ENCODE peak calls at places on chromosomes 16 and 17, in seven cellular contexts. C is breast epithelium, Y is transverse colon, I is SK-N-SH, P is sigmoid colon, X is K562, H is stomach. J is an unnamed sample.

GRCh38 chr17:74900208-74900607 is 6.8 kb upstream of the FADS6 start:
- DNase-seq in Y (no peak), X (no peak), C (no peak), H (no peak), P (no peak), I (no peak), J (no peak)

GRCh38 chr17:30117548-30118155 is 1.0 kb downstream of the NSRP1 start:
- DNase-seq in I (no peak), C (no peak), X (no peak), Y (no peak), P (no peak), H (no peak), J (no peak)

GRCh38 chr16:67936124-67936875 is at the start of gene PSMB10:
- DNase-seq in I (peak), P (peak), C (no peak), H (peak), X (peak), Y (no peak), J (no peak)

GRCh38 chr16:11268921-11269375 is at the start of gene TNP2:
- DNase-seq in P (no peak), Y (no peak), H (no peak), X (no peak), I (no peak), C (no peak), J (no peak)

GRCh38 chr16:67857547-67858233 is 10.2 kb upstream of the CENPT start:
- DNase-seq in P (peak), H (peak), C (peak), I (no peak), Y (peak), X (peak), J (no peak)

GRCh38 chr17:3903881-3904286 is 11.0 kb upstream of the CAMKK1 start:
- DNase-seq in P (no peak), X (no peak), I (no peak), Y (no peak), C (no peak), H (no peak), J (no peak)

GRCh38 chr17:46935658-46936266 is 12.8 kb downstream of the GOSR2 start:
- DNase-seq in Y (peak), X (peak), P (no peak), C (no peak), I (no peak), H (peak), J (no peak)

GRCh38 chr17:59762022-59762825 is 54.8 kb downstream of the VMP1 start:
- DNase-seq in P (no peak), Y (no peak), C (no peak), I (no peak), H (no peak), X (no peak), J (no peak)

GRCh38 chr16:4882261-4882632 is 35.0 kb downstream of the UBN1 start:
- DNase-seq in C (no peak), Y (no peak), H (no peak), P (no peak), X (no peak), I (peak), J (no peak)

GRCh38 chr16:17342031-17342430 is 128.7 kb downstream of the XYLT1 start:
- DNase-seq in X (no peak), Y (no peak), I (no peak), P (no peak), C (no peak), H (no peak), J (no peak)

GRCh38 chr16:54289242-54290051 is 2.9 kb upstream of the IRX3 start:
- DNase-seq in P (no peak), I (no peak), C (no peak), H (no peak), X (no peak), Y (no peak), J (no peak)

GRCh38 chr17:50977487-50978159 is 111.5 kb upstream of the TOB1 start:
- DNase-seq in X (no peak), H (no peak), C (no peak), I (no peak), P (no peak), Y (no peak), J (no peak)

GRCh38 chr16:29158031-29158430 is 173.2 kb downstream of the LAT start:
- DNase-seq in X (no peak), H (no peak), P (no peak), Y (no peak), I (peak), C (no peak), J (no peak)

GRCh38 chr17:72618018-72618509 is 474.4 kb downstream of the SLC39A11 start:
- DNase-seq in P (no peak), X (no peak), H (peak), C (no peak), Y (peak), I (peak), J (no peak)

GRCh38 chr17:28685366-28685765 is 23.4 kb downstream of the SUPT6H start:
- DNase-seq in X (no peak), I (no peak), C (no peak), P (no peak), H (no peak), Y (no peak), J (no peak)

GRCh38 chr17:77144227-77144626 is 3.5 kb downstream of the SEC14L1 start:
- DNase-seq in H (no peak), C (no peak), Y (no peak), I (no peak), X (no peak), P (peak), J (no peak)

GRCh38 chr16:17723735-17724134 is 253.0 kb upstream of the XYLT1 start:
- DNase-seq in H (no peak), Y (no peak), X (no peak), P (no peak), I (no peak), C (no peak), J (no peak)

GRCh38 chr16:28596840-28597691 is at the start of gene SULT1A2:
- DNase-seq in X (peak), P (no peak), I (no peak), Y (peak), H (peak), C (peak), J (no peak)

GRCh38 chr16:57801098-57801855 is 1.0 kb downstream of the KIFC3 start:
- DNase-seq in Y (no peak), X (no peak), P (no peak), H (no peak), C (no peak), I (peak), J (no peak)

GRCh38 chr16:54506691-54507090 is 220.1 kb upstream of the IRX3 start:
- DNase-seq in P (no peak), C (no peak), Y (no peak), X (no peak), H (no peak), I (peak), J (no peak)

GRCh38 chr17:55348749-55349354 is 72.8 kb downstream of the MMD start:
- DNase-seq in I (peak), X (peak), P (peak), H (peak), C (no peak), Y (peak), J (no peak)

GRCh38 chr16:85850344-85850880 is 48.5 kb upstream of the IRF8 start:
- DNase-seq in I (no peak), X (no peak), P (peak), C (no peak), Y (no peak), H (no peak), J (no peak)

GRCh38 chr16:71383054-71383773 is 24.7 kb downstream of the CALB2 start:
- DNase-seq in I (no peak), H (no peak), P (no peak), X (no peak), Y (no peak), C (peak), J (no peak)

GRCh38 chr17:14745122-14745521 is 444.2 kb downstream of the HS3ST3B1 start:
- DNase-seq in C (no peak), H (no peak), Y (no peak), I (no peak), X (no peak), P (no peak), J (no peak)

GRCh38 chr16:89575247-89576172 is at the start of gene CPNE7:
- DNase-seq in I (peak), C (no peak), H (no peak), X (peak), P (no peak), Y (no peak), J (peak)

GRCh38 chr16:72961863-72962262 is 86.1 kb downstream of the ZFHX3 start:
- DNase-seq in Y (peak), C (no peak), P (no peak), H (no peak), X (no peak), I (no peak), J (no peak)

GRCh38 chr16:19883296-19883951 is 1.2 kb downstream of the GPRC5B start:
- DNase-seq in H (peak), C (no peak), P (no peak), Y (peak), X (peak), I (peak), J (no peak)

GRCh38 chr17:72447251-72447640 is 326.4 kb downstream of the SOX9 start:
- DNase-seq in I (no peak), P (no peak), Y (no peak), C (no peak), X (no peak), H (no peak), J (no peak)

GRCh38 chr16:4089811-4090293 is 26.4 kb downstream of the ADCY9 start:
- DNase-seq in P (no peak), C (no peak), X (no peak), I (no peak), Y (peak), H (no peak), J (no peak)

GRCh38 chr16:30747799-30748633 is at the start of gene PHKG2:
- DNase-seq in Y (peak), I (peak), H (peak), X (peak), C (peak), P (peak), J (peak)

GRCh38 chr16:27110524-27110896 is 43.8 kb downstream of the C16orf82 start:
- DNase-seq in I (peak), H (no peak), C (no peak), Y (no peak), X (no peak), P (no peak), J (no peak)

GRCh38 chr17:31843382-31843780 is 15.7 kb downstream of the COPRS start:
- DNase-seq in C (no peak), I (no peak), P (no peak), X (no peak), Y (no peak), H (no peak), J (no peak)

GRCh38 chr17:43444223-43445008 is 39.4 kb upstream of the DHX8 start:
- DNase-seq in I (no peak), X (no peak), C (no peak), P (no peak), H (no peak), Y (no peak), J (no peak)

GRCh38 chr17:76820523-76820922 is 47.7 kb upstream of the MGAT5B start:
- DNase-seq in C (no peak), H (no peak), X (no peak), P (no peak), I (peak), Y (no peak), J (no peak)

GRCh38 chr17:75344664-75345063 is 55.4 kb upstream of the SLC25A19 start:
- DNase-seq in X (peak), Y (no peak), I (no peak), H (no peak), P (no peak), C (no peak), J (no peak)

GRCh38 chr16:30637952-30638351 is 12.8 kb upstream of the PRR14 start:
- DNase-seq in I (peak), P (no peak), H (no peak), Y (no peak), C (no peak), X (no peak), J (no peak)

GRCh38 chr17:70629902-70630301 is 460.6 kb downstream of the KCNJ2 start:
- DNase-seq in Y (no peak), C (no peak), P (no peak), X (no peak), I (peak), H (no peak), J (no peak)

GRCh38 chr17:19448341-19449268 is 37.6 kb downstream of the RNF112 start:
- DNase-seq in C (peak), I (peak), H (no peak), Y (no peak), X (no peak), P (peak), J (no peak)

GRCh38 chr16:76193851-76194620 is 83.2 kb upstream of the CNTNAP4 start:
- DNase-seq in H (no peak), I (no peak), Y (no peak), C (no peak), P (no peak), X (no peak), J (no peak)

GRCh38 chr17:36851230-36851629 is 86.0 kb upstream of the LHX1 start:
- DNase-seq in Y (no peak), I (no peak), H (no peak), P (no peak), X (no peak), C (no peak), J (no peak)

GRCh38 chr16:25340973-25341372 is 83.3 kb upstream of the ZKSCAN2 start:
- DNase-seq in C (no peak), H (no peak), P (no peak), X (no peak), Y (no peak), I (no peak), J (no peak)
- TF ChIP-seq POLR2AphosphoS5 in C (no peak), H (no peak), P (no peak), X (no peak), Y (no peak), I (no peak), J (no peak)

GRCh38 chr16:65289022-65289421 is 167.2 kb upstream of the CDH11 start:
- DNase-seq in Y (no peak), P (no peak), H (no peak), I (no peak), C (no peak), X (no peak), J (no peak)

GRCh38 chr16:65283238-65283651 is 161.4 kb upstream of the CDH11 start:
- DNase-seq in X (no peak), C (no peak), H (no peak), Y (no peak), P (no peak), I (peak), J (no peak)

GRCh38 chr16:65284583-65284982 is 162.7 kb upstream of the CDH11 start:
- DNase-seq in X (no peak), P (no peak), Y (no peak), H (no peak), C (no peak), I (no peak), J (no peak)

GRCh38 chr16:65287307-65287706 is 165.4 kb upstream of the CDH11 start:
- DNase-seq in C (no peak), P (no peak), I (no peak), Y (no peak), H (no peak), X (no peak), J (no peak)

DNA sequence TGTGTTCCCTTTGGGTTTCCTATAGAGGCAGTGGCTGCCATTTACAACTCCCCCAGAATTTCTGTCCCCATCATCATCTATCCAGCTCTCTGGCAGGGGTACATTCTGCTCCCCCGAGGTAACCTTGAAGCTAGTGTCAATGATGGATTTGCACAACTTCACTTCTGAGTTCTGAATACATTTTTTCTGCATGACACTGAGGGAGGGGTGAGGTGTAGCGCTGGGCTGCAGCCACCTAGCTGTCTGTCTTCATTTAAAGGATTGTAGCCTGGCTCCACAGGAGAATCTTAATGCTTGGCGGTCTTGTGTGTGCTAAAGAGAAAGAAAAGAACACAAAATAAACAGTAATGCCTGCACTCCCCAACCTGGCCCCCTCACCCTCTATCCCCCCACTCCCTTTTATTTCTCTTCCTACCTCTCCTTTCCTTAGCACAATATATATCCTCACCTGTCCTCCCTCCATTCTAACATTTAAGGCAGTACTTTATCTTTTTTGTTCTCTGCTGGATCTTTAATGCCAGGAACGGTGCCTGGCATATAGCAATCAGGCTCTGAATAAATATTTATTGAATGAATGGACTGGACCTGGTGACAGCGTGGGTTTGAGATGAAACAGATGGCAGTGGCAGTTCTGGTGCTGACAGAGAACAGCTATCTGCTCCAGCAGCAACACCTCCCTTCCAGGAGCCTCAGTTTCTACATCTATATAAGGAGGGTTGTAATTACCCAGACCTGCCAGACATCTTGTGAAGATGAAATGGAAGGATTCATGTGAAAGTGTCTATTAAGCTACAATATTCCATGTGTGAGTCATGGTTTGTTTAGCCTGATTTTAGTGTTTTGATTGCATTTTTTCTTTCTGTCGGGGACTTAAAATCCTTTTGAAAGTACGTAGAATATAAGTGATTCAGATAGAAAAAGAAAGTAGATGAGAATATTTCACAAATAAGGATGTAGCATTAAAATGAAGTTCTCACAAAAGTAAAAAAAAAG is 163.6 kb upstream of the CDH11 start:
- DNase-seq in H (no peak), X (no peak), I (no peak), P (no peak), Y (no peak), C (no peak), J (no peak)
- TF ChIP-seq POLR2AphosphoS5 in H (no peak), X (no peak), I (no peak), P (peak), Y (peak), C (no peak), J (no peak)

GRCh38 chr16:21628196-21628726 is 24.1 kb downstream of the IGSF6 start:
- DNase-seq in H (no peak), C (no peak), Y (no peak), X (no peak), P (no peak), I (no peak), J (no peak)

GRCh38 chr16:21628772-21629171 is 23.6 kb downstream of the IGSF6 start:
- DNase-seq in C (no peak), Y (no peak), I (no peak), H (no peak), P (no peak), X (no peak), J (no peak)

GRCh38 chr16:21622545-21622944 is 23.2 kb downstream of the METTL9 start:
- DNase-seq in I (no peak), Y (no peak), P (no peak), X (no peak), H (no peak), C (no peak), J (no peak)

GRCh38 chr16:21625026-21625425 is 25.6 kb downstream of the METTL9 start:
- DNase-seq in X (no peak), I (no peak), Y (no peak), C (no peak), P (no peak), H (no peak), J (no peak)

GRCh38 chr16:21626659-21627277 is 25.6 kb downstream of the IGSF6 start:
- DNase-seq in I (peak), H (no peak), Y (no peak), C (no peak), P (peak), X (no peak), J (no peak)
- TF ChIP-seq POLR2AphosphoS5 in I (peak), H (no peak), Y (no peak), C (no peak), P (peak), X (no peak), J (no peak)

GRCh38 chr17:7020894-7021664 is 1.8 kb upstream of the BCL6B start:
- DNase-seq in I (no peak), X (no peak), H (no peak), P (no peak), Y (no peak), C (no peak), J (no peak)

GRCh38 chr17:7023576-7024401 is 939 bp downstream of the BCL6B start:
- DNase-seq in X (peak), Y (peak), C (peak), I (peak), P (peak), H (peak), J (peak)

GRCh38 chr17:7022791-7023571 is at the start of gene BCL6B:
- DNase-seq in Y (no peak), I (no peak), X (no peak), P (no peak), C (no peak), H (no peak), J (no peak)

GRCh38 chr17:7019839-7020519 is 2.9 kb upstream of the BCL6B start:
- DNase-seq in P (peak), I (peak), X (no peak), H (peak), Y (peak), C (peak), J (no peak)

DNA sequence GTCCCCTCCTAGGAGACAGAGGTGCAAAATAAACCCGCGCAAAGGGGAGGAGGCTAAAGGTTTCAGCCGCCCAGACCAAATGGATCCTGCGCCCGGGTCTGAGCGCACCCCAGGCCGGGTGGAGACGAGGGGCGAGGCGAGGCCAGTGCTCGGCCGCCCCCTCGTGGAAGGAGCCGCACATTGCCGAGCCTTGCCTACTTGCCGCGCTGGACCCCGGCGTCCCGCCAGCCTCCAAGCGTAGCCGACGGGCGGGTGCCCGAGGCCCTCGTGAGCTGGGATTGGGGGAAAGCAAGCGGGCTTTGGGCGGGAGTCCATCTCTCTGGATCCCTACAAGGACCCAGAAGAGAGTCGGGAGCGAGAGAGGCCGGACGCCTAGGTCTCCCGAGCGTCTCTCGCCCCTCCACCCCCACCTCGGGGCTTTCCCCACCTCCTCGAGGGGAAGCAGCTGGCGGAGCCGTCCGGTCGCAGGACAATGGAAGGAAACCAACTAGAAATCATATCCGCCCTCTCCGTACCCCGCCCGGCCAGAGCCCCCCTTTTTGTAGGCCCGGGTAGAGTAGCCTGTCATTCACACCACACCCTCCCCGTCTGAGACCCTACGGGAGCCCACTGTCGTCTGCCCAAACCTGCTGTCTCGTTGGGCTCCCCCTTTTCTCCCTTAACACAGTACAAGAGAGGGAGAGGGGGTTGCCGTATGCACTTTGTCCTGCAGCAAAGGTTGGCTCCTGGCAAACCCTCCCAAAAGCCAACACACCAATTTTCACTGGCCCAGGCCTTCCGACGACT is 664 bp upstream of the BCL6B start:
- DNase-seq in H (peak), Y (peak), C (peak), I (peak), X (peak), P (peak), J (peak)
- TF ChIP-seq POLR2AphosphoS5 in H (no peak), Y (no peak), C (peak), I (no peak), X (no peak), P (no peak), J (no peak)

DNA sequence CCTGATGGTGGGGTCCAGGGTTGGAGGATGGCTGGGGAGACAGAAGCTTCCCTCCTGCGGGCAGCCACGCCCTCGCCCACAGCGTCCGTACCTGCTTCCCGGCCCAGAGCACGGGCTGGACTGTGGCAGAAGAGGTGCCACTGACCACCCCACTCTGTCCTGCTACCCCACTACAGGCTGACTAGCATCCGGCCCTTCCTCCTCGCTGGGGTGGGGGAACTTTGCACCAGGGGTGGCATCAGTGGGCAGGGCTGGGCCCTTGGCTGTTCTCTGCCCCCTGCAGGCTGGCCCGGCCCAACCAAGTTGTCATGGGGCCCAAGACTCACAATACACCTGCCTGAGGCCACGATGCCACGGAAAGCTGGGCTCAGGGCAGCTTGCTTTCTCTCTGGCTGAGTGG is 73.0 kb downstream of the KLHDC4 start:
- DNase-seq in P (no peak), H (no peak), X (no peak), C (no peak), Y (no peak), I (no peak), J (no peak)
- TF ChIP-seq POLR2AphosphoS5 in P (no peak), H (no peak), X (no peak), C (no peak), Y (no peak), I (no peak), J (no peak)